ENCODE peak calls at places on chromosomes 5 and 9, in eight cellular contexts. Y is GM10248; R is posterior vena cava; B is HCT116; S is substantia nigra; Z is RWPE1; G is stimulated activated CD8-positive, alpha-beta memory T cell treated with anti-CD3 and anti-CD28 coated beads, Interleukin-4, amount 100 ng/mL, for 48 hours; L is fibroblast of pulmonary artery. O is an unnamed sample.

GRCh38 chr9:98558575-98558974 is 150.2 kb downstream of the GABBR2 start:
- DNase-seq in Y (no peak), R (no peak), B (no peak), S (no peak), Z (no peak), G (no peak), L (no peak), O (peak)

GRCh38 chr9:7777776-7778175 is 21.8 kb downstream of the DMAC1 start:
- DNase-seq in Y (no peak), R (no peak), B (no peak), S (no peak), Z (no peak), G (no peak), L (no peak), O (no peak)

GRCh38 chr5:150481972-150482406 is 25.9 kb upstream of the NDST1 start:
- DNase-seq in Y (no peak), R (no peak), B (no peak), S (no peak), Z (no peak), G (no peak), L (no peak), O (no peak)

GRCh38 chr5:65446682-65447081 is 35.0 kb downstream of the ADAMTS6 start:
- DNase-seq in Y (no peak), R (no peak), B (no peak), S (no peak), Z (no peak), G (no peak), L (peak), O (no peak)

GRCh38 chr9:631596-631995 is 209.9 kb upstream of the DMRT1 start:
- DNase-seq in Y (no peak), R (no peak), B (no peak), S (no peak), Z (no peak), G (no peak), L (no peak), O (no peak)

GRCh38 chr5:113495402-113495801 is 7.1 kb upstream of the MCC start:
- DNase-seq in Y (no peak), R (no peak), B (no peak), S (no peak), Z (no peak), G (no peak), L (peak), O (no peak)

GRCh38 chr9:29647451-29647850 is 2074.2 kb upstream of the C9orf72 start:
- DNase-seq in Y (no peak), R (no peak), B (no peak), S (no peak), Z (no peak), G (no peak), L (peak), O (no peak)

GRCh38 chr5:135398160-135398854 is 724 bp downstream of the MACROH2A1 start:
- DNase-seq in Y (peak), R (no peak), B (peak), S (no peak), Z (peak), G (peak), L (peak), O (peak)

GRCh38 chr5:159441441-159441840 is 111.2 kb upstream of the IL12B start:
- DNase-seq in Y (no peak), R (no peak), B (peak), S (no peak), Z (peak), G (no peak), L (no peak), O (peak)

GRCh38 chr9:137458194-137459146 is 664 bp downstream of the NSMF start:
- DNase-seq in Y (no peak), R (peak), B (no peak), S (peak), Z (peak), G (no peak), L (no peak), O (no peak)

GRCh38 chr9:98010450-98010849 is 27.3 kb downstream of the ANP32B start:
- DNase-seq in Y (peak), R (no peak), B (no peak), S (no peak), Z (peak), G (no peak), L (peak), O (peak)

GRCh38 chr5:137752873-137753226 is 1.3 kb downstream of the HNRNPA0 start:
- DNase-seq in Y (peak), R (no peak), B (no peak), S (no peak), Z (no peak), G (peak), L (no peak), O (no peak)

GRCh38 chr9:99023831-99024230 is 80.1 kb downstream of the COL15A1 start:
- DNase-seq in Y (no peak), R (no peak), B (no peak), S (no peak), Z (no peak), G (no peak), L (peak), O (no peak)

GRCh38 chr5:153827407-153827806 is 211.3 kb downstream of the FAM114A2 start:
- DNase-seq in Y (no peak), R (no peak), B (no peak), S (peak), Z (no peak), G (no peak), L (no peak), O (no peak)

GRCh38 chr5:136772541-136772940 is 407.2 kb upstream of the TRPC7 start:
- DNase-seq in Y (no peak), R (no peak), B (no peak), S (no peak), Z (no peak), G (no peak), L (no peak), O (no peak)

GRCh38 chr5:99060306-99061261 is 131.8 kb upstream of the CHD1 start:
- DNase-seq in Y (peak), R (peak), B (peak), S (peak), Z (peak), G (peak), L (peak), O (peak)

GRCh38 chr5:103439007-103439406 is 123.6 kb downstream of the NUDT12 start:
- DNase-seq in Y (no peak), R (no peak), B (no peak), S (no peak), Z (no peak), G (no peak), L (no peak), O (no peak)

GRCh38 chr5:111509119-111509518 is 3.2 kb downstream of the STARD4 start:
- DNase-seq in Y (no peak), R (no peak), B (no peak), S (no peak), Z (no peak), G (no peak), L (no peak), O (no peak)

GRCh38 chr9:110351009-110351467 is 13.4 kb upstream of the TXNDC8 start:
- DNase-seq in Y (no peak), R (no peak), B (peak), S (no peak), Z (peak), G (no peak), L (peak), O (no peak)

GRCh38 chr5:95723632-95724369 is 7.3 kb upstream of the RHOBTB3 start:
- DNase-seq in Y (no peak), R (no peak), B (no peak), S (no peak), Z (no peak), G (no peak), L (peak), O (no peak)

GRCh38 chr5:141431286-141431685 is 979 bp downstream of the PCDHGA12 start:
- DNase-seq in Y (peak), R (no peak), B (no peak), S (no peak), Z (no peak), G (no peak), L (peak), O (peak)

GRCh38 chr5:125612356-125613149 is 810.7 kb upstream of the GRAMD2B start:
- DNase-seq in Y (no peak), R (no peak), B (no peak), S (peak), Z (no peak), G (no peak), L (no peak), O (no peak)

GRCh38 chr5:120096413-120096812 is 367.7 kb upstream of the PRR16 start:
- DNase-seq in Y (no peak), R (no peak), B (no peak), S (no peak), Z (peak), G (no peak), L (peak), O (peak)

GRCh38 chr9:98873535-98874432 is 66.3 kb downstream of the GALNT12 start:
- DNase-seq in Y (no peak), R (peak), B (no peak), S (no peak), Z (no peak), G (no peak), L (peak), O (no peak)

GRCh38 chr9:19149230-19149629 is 21.9 kb upstream of the PLIN2 start:
- DNase-seq in Y (no peak), R (no peak), B (no peak), S (no peak), Z (no peak), G (no peak), L (no peak), O (no peak)

GRCh38 chr5:93583799-93584530 is 943 bp downstream of the NR2F1 start:
- DNase-seq in Y (no peak), R (no peak), B (no peak), S (no peak), Z (peak), G (no peak), L (peak), O (peak)

GRCh38 chr5:116271432-116271831 is 186.6 kb downstream of the COMMD10 start:
- DNase-seq in Y (no peak), R (no peak), B (no peak), S (no peak), Z (no peak), G (no peak), L (peak), O (no peak)

GRCh38 chr9:27534658-27535209 is 5.1 kb upstream of the MOB3B start:
- DNase-seq in Y (no peak), R (no peak), B (no peak), S (no peak), Z (no peak), G (no peak), L (no peak), O (no peak)

O was measured in GM12865.